ENCODE peak calls at places on chromosome 20, in four cellular contexts. One of them, this sample, is unnamed.

GRCh38 chr20:38162878-38163875 is 1.9 kb downstream of the TGM2 start:
- DNase-seq in stomach: no peak
- DNase-seq in esophagus squamous epithelium: no peak
- DNase-seq in RWPE1: no peak
- DNase-seq in this sample: no peak

GRCh38 chr20:34573541-34573940 is 15.0 kb downstream of the MAP1LC3A start:
- DNase-seq in stomach: no peak
- DNase-seq in esophagus squamous epithelium: no peak
- DNase-seq in RWPE1: no peak
- DNase-seq in this sample: no peak

GRCh38 chr20:57656821-57657536 is 36.8 kb upstream of the ZBP1 start:
- DNase-seq in stomach: peak; percentile 19
- DNase-seq in esophagus squamous epithelium: no peak
- DNase-seq in RWPE1: no peak
- DNase-seq in this sample: no peak

GRCh38 chr20:652611-653109 is 340 bp downstream of the SRXN1 start:
- DNase-seq in stomach: peak; percentile 33
- DNase-seq in esophagus squamous epithelium: no peak
- DNase-seq in RWPE1: no peak
- DNase-seq in this sample: no peak

GRCh38 chr20:51363813-51364212 is 178.7 kb downstream of the NFATC2 start:
- DNase-seq in stomach: no peak
- DNase-seq in esophagus squamous epithelium: no peak
- DNase-seq in RWPE1: no peak
- DNase-seq in this sample: no peak

GRCh38 chr20:57627972-57628650 is 7.9 kb upstream of the ZBP1 start:
- DNase-seq in stomach: no peak
- DNase-seq in esophagus squamous epithelium: peak; percentile 29
- DNase-seq in RWPE1: no peak
- DNase-seq in this sample: peak; percentile 43

GRCh38 chr20:46558511-46558959 is 8.1 kb upstream of the OCSTAMP start:
- DNase-seq in stomach: peak; percentile 62
- DNase-seq in esophagus squamous epithelium: no peak
- DNase-seq in RWPE1: peak; percentile 84
- DNase-seq in this sample: no peak

GRCh38 chr20:4342631-4343030 is 327.3 kb upstream of the RNF24 start:
- DNase-seq in stomach: no peak
- DNase-seq in esophagus squamous epithelium: no peak
- DNase-seq in RWPE1: no peak
- DNase-seq in this sample: no peak

GRCh38 chr20:33095249-33095648 is 15.8 kb downstream of the BPIFB4 start:
- DNase-seq in stomach: no peak
- DNase-seq in esophagus squamous epithelium: no peak
- DNase-seq in RWPE1: no peak
- DNase-seq in this sample: no peak

GRCh38 chr20:3407426-3408250 is at the start of gene DNAAF9:
- DNase-seq in stomach: peak; percentile 81
- DNase-seq in esophagus squamous epithelium: no peak
- DNase-seq in RWPE1: peak; percentile 97
- DNase-seq in this sample: peak; percentile 76

GRCh38 chr20:9919271-9920014 is 80.6 kb upstream of the PAK5 start:
- DNase-seq in stomach: no peak
- DNase-seq in esophagus squamous epithelium: no peak
- DNase-seq in RWPE1: no peak
- DNase-seq in this sample: no peak

This sample was measured in T-helper 1 cell.